ENCODE peak calls at places on chromosomes 6 and 20, in six cellular contexts. D is mesendoderm, Q is mammary epithelial cell, F is IMR-90, I is HCT116, R is fibroblast of lung. T is an unnamed sample.

GRCh38 chr20:61292391-61292790 is 40.3 kb downstream of the CDH4 start:
- DNase-seq in D (no peak), Q (no peak), F (no peak), I (no peak), R (no peak), T (no peak)

GRCh38 chr20:9408422-9409300 is 105.7 kb upstream of the LAMP5 start:
- DNase-seq in D (no peak), Q (peak; percentile 39), F (peak; percentile 75), I (no peak), R (peak; percentile 64), T (no peak)

GRCh38 chr20:42191140-42191860 is 573.1 kb upstream of the CHD6 start:
- DNase-seq in D (peak; percentile 63), Q (no peak), F (no peak), I (no peak), R (no peak), T (peak; percentile 26)

GRCh38 chr6:149809798-149810197 is 54.4 kb downstream of the LRP11 start:
- DNase-seq in D (no peak), Q (no peak), F (no peak), I (no peak), R (no peak), T (no peak)

GRCh38 chr6:127118505-127119360 is at the start of gene RSPO3:
- DNase-seq in D (peak; percentile 55), Q (peak; percentile 17), F (peak; percentile 18), I (no peak), R (peak; percentile 43), T (peak; percentile 63)

GRCh38 chr20:20228351-20228750 is 139.6 kb upstream of the INSM1 start:
- DNase-seq in D (no peak), Q (peak; percentile 31), F (no peak), I (no peak), R (no peak), T (no peak)

GRCh38 chr6:125923371-125923877 is 33.1 kb upstream of the HINT3 start:
- DNase-seq in D (no peak), Q (no peak), F (no peak), I (no peak), R (no peak), T (no peak)

GRCh38 chr6:127103482-127103881 is 15.0 kb upstream of the RSPO3 start:
- DNase-seq in D (no peak), Q (no peak), F (peak; percentile 45), I (no peak), R (peak; percentile 41), T (no peak)

GRCh38 chr6:111894272-111894671 is 21.0 kb upstream of the FYN start:
- DNase-seq in D (no peak), Q (peak; percentile 22), F (peak; percentile 67), I (no peak), R (no peak), T (no peak)

GRCh38 chr6:43746613-43747101 is 23.4 kb upstream of the VEGFA start:
- DNase-seq in D (no peak), Q (no peak), F (no peak), I (no peak), R (no peak), T (no peak)

GRCh38 chr6:41531591-41532582 is 14.3 kb upstream of the FOXP4 start:
- DNase-seq in D (no peak), Q (no peak), F (peak; percentile 67), I (no peak), R (peak; percentile 8), T (no peak)

GRCh38 chr20:11869641-11870040 is 48.1 kb upstream of the BTBD3 start:
- DNase-seq in D (no peak), Q (no peak), F (no peak), I (no peak), R (no peak), T (no peak)

GRCh38 chr20:61753196-61753942 is 312.3 kb downstream of the TAF4 start:
- DNase-seq in D (peak; percentile 83), Q (peak; percentile 32), F (peak; percentile 55), I (no peak), R (peak; percentile 46), T (no peak)

GRCh38 chr6:148819852-148820251 is 73.0 kb downstream of the UST start:
- DNase-seq in D (no peak), Q (no peak), F (no peak), I (no peak), R (no peak), T (no peak)

GRCh38 chr6:83092756-83093399 is 25.4 kb downstream of the DOP1A start:
- DNase-seq in D (no peak), Q (peak; percentile 42), F (peak; percentile 78), I (no peak), R (peak; percentile 67), T (no peak)

GRCh38 chr6:148203970-148204369 is 138.7 kb upstream of the SASH1 start:
- DNase-seq in D (peak; percentile 16), Q (no peak), F (peak; percentile 90), I (no peak), R (peak; percentile 67), T (no peak)

GRCh38 chr6:148839044-148839443 is 92.2 kb downstream of the UST start:
- DNase-seq in D (no peak), Q (no peak), F (no peak), I (no peak), R (no peak), T (no peak)

GRCh38 chr6:15421945-15422733 is 176.3 kb downstream of the JARID2 start:
- DNase-seq in D (no peak), Q (no peak), F (no peak), I (no peak), R (no peak), T (no peak)

GRCh38 chr20:64079273-64080012 is at the start of gene RGS19:
- DNase-seq in D (peak; percentile 77), Q (peak; percentile 47), F (peak; percentile 64), I (no peak), R (peak; percentile 44), T (peak; percentile 92)

GRCh38 chr6:111411978-111412574 is 70.9 kb downstream of the REV3L start:
- DNase-seq in D (no peak), Q (no peak), F (no peak), I (no peak), R (no peak), T (no peak)

GRCh38 chr6:170553686-170554085 is 483 bp upstream of the TBP start:
- DNase-seq in D (no peak), Q (no peak), F (peak; percentile 37), I (no peak), R (peak; percentile 72), T (no peak)

GRCh38 chr6:107811591-107812218 is 12.4 kb downstream of the SCML4 start:
- DNase-seq in D (no peak), Q (peak; percentile 51), F (peak; percentile 21), I (no peak), R (no peak), T (no peak)

GRCh38 chr6:139291813-139292619 is at the start of gene TXLNB:
- DNase-seq in D (peak; percentile 48), Q (peak; percentile 81), F (peak; percentile 87), I (peak; percentile 6), R (peak; percentile 98), T (peak; percentile 57)

GRCh38 chr6:166542580-166542912 is 43.9 kb downstream of the RAMACL start:
- DNase-seq in D (peak; percentile 92), Q (no peak), F (peak; percentile 17), I (no peak), R (no peak), T (peak; percentile 21)

GRCh38 chr6:80163754-80164187 is 57.3 kb downstream of the BCKDHB start:
- DNase-seq in D (peak; percentile 79), Q (peak; percentile 91), F (peak; percentile 87), I (peak; percentile 72), R (peak; percentile 77), T (no peak)

GRCh38 chr20:13333036-13333435 is 112.0 kb downstream of the ISM1 start:
- DNase-seq in D (no peak), Q (no peak), F (no peak), I (no peak), R (no peak), T (no peak)

GRCh38 chr6:138691595-138692057 is 81.9 kb upstream of the CCDC28A start:
- DNase-seq in D (peak; percentile 61), Q (peak; percentile 86), F (peak; percentile 77), I (peak; percentile 52), R (peak; percentile 78), T (peak; percentile 34)

DNA sequence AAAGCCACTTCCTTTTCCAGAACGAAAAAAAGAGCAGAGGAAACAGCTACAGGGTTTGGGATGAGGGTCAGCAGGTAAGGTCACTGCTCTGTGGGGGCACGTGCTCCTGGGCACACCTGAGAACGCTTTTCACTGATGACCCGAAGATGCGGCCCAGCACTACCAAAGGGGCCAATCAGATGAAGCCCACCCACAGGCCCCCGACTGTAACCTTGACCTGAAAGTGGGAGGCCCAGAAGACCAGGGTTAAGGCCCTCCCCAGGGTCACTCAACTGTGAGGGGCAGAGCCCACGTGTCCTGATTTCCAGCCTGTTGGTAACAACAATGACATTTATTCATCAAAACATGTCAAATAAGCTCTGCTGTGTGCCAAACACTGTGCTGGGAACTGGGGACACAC is 108.0 kb downstream of the BMP7 start:
- DNase-seq in D (no peak), Q (no peak), F (no peak), I (no peak), R (no peak), T (no peak)
- H3K4me2 ChIP-seq in D (no peak overlapping the region), Q (no peak overlapping the region), F (no peak overlapping the region), I (no peak overlapping the region), R (no peak overlapping the region), T (peak overlapping the region; percentile 42)

DNA sequence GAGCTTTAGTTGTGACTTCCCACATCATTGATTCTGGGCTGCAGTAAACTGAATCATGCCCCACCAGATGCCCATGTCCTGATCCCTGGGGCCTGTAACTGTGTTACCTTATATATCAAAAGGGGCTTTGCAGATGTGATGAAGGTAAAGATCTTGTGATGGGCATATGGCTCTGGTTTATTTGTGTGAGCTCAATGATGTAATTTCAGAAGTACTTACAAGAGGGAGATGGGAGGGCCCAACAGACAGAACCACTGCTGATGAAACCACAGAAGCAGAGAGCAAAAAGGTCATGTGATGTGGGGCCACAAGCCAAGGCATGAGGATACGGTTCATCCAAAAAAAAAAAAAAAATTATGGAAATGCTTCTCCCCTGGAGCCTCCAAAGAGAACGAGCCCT is 118.7 kb downstream of the TOX2 start:
- DNase-seq in D (peak; percentile 21), Q (no peak), F (peak; percentile 21), I (no peak), R (peak; percentile 69), T (no peak)
- H3K4me2 ChIP-seq in D (no peak overlapping the region), Q (no peak overlapping the region), F (no peak overlapping the region), I (no peak overlapping the region), R (no peak overlapping the region), T (no peak overlapping the region)

DNA sequence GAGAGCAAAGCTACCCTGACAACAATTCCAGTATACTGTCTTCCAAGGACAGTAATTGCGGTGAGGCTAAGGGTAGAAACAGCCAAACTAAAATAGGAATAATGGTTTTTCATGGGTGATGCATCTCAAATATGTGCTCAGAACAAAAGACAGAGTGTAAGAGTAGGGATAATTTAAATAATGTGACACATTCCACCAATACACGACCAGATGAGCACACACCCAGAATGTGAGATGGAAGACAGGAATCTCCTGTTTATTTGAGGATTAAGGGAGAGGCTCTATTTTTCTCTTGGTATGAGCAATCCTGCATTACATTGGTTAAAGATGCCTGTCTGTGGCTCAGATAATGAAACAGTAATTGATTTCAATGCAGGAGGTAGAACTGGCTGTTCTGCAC is 292.9 kb upstream of the ZFP64 start:
- DNase-seq in D (peak; percentile 37), Q (peak; percentile 0), F (peak; percentile 78), I (no peak), R (no peak), T (no peak)
- H3K4me2 ChIP-seq in D (no peak overlapping the region), Q (no peak overlapping the region), F (peak overlapping the region; percentile 12), I (no peak overlapping the region), R (no peak overlapping the region), T (no peak overlapping the region)

DNA sequence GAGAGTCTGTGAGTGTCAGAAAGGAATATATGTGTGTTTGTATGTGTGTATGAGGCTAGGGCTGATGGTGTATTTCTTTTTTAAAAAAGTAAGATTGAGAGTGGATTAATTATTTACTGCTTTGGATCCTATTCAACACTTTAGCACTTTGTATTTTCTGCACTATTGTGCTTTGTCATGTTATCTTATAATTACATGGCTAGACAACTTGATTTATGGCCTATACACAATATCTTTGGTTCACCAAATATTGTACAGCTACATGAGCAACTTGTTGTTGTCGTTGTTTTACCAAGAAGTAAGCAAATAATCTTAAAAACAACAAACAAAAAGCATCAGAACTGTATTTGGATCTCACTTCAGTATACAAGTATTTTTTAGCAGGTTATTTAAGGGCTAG is 84.6 kb upstream of the TBX18 start:
- DNase-seq in D (no peak), Q (no peak), F (no peak), I (no peak), R (no peak), T (no peak)
- H3K4me2 ChIP-seq in D (no peak overlapping the region), Q (no peak overlapping the region), F (no peak overlapping the region), I (no peak overlapping the region), R (no peak overlapping the region), T (no peak overlapping the region)

T was measured in neural progenitor cell.